ENCODE peak calls at places on chromosome X, in ten cellular contexts. A is heart left ventricle, D is suprapubic skin, T is astrocyte, U is trophoblast cell, J is neuronal stem cell, X is aorta, G is Caco-2, S is uterus, K is mesendoderm. C is an unnamed sample. For H3K4me1, the result is how much of the 10 kb centered on the place peaks cover.

GRCh38 chrX:3371163-3371562 is 24.7 kb upstream of the MXRA5 start:
- DNase-seq in S (no peak), K (no peak), G (no peak), D (no peak), A (no peak), X (no peak), J (no peak), U (no peak), T (peak), C (no peak)

GRCh38 chrX:101079223-101079622 is 544 bp downstream of the TMEM35A start:
- DNase-seq in G (no peak), D (no peak), K (no peak), U (no peak), A (no peak), T (no peak), J (no peak), X (no peak), S (no peak), C (no peak)

GRCh38 chrX:73867144-73867543 is 304.1 kb downstream of the CHIC1 start:
- DNase-seq in T (no peak), S (no peak), J (no peak), X (no peak), K (no peak), A (no peak), D (no peak), U (no peak), G (no peak), C (no peak)

GRCh38 chrX:337331-337831 is 18.8 kb upstream of the GTPBP6 start:
- DNase-seq in U (no peak), G (no peak), D (no peak), S (no peak), K (no peak), X (peak), J (no peak), A (peak), T (no peak), C (no peak)

GRCh38 chrX:118216488-118216887 is 99.9 kb upstream of the KLHL13 start:
- DNase-seq in X (no peak), D (no peak), K (no peak), A (no peak), U (no peak), S (no peak), G (no peak), J (no peak), T (no peak), C (no peak)

GRCh38 chrX:136691028-136691809 is 43.3 kb downstream of the CD40LG start:
- DNase-seq in D (no peak), K (no peak), A (no peak), S (no peak), T (peak), G (no peak), X (no peak), U (peak), J (no peak), C (no peak)

GRCh38 chrX:136768469-136769084 is 12.2 kb downstream of the ARHGEF6 start:
- DNase-seq in U (peak), D (no peak), G (no peak), T (peak), A (no peak), S (peak), J (no peak), X (peak), K (peak), C (no peak)

GRCh38 chrX:69065451-69065850 is 99.8 kb downstream of the PJA1 start:
- DNase-seq in T (peak), U (no peak), G (no peak), X (no peak), A (no peak), S (peak), K (no peak), J (no peak), D (no peak), C (no peak)

GRCh38 chrX:109140463-109140862 is 341.4 kb downstream of the GUCY2F start:
- DNase-seq in T (no peak), J (no peak), X (no peak), U (no peak), K (no peak), D (no peak), S (no peak), G (no peak), A (no peak), C (no peak)

GRCh38 chrX:1475881-1476280 is 23.2 kb upstream of the ASMTL start:
- DNase-seq in D (no peak), K (no peak), A (no peak), X (no peak), J (no peak), T (no peak), G (no peak), U (no peak), S (peak), C (no peak)

GRCh38 chrX:28847423-28847822 is 260.2 kb downstream of the IL1RAPL1 start:
- DNase-seq in K (peak), D (no peak), A (no peak), J (no peak), T (peak), S (no peak), U (no peak), G (peak), X (no peak), C (no peak)

GRCh38 chrX:14528629-14529287 is 578 bp upstream of the GLRA2 start:
- DNase-seq in K (peak), T (no peak), G (peak), S (peak), A (peak), J (peak), X (peak), D (peak), U (peak), C (peak)

GRCh38 chrX:17597836-17598434 is 139.4 kb upstream of the SCML1 start:
- DNase-seq in U (no peak), G (no peak), K (no peak), J (no peak), X (peak), A (peak), S (peak), D (peak), T (peak), C (no peak)

GRCh38 chrX:39133971-39134370 is 332.7 kb downstream of the MID1IP1 start:
- DNase-seq in D (no peak), K (peak), G (peak), S (no peak), T (no peak), A (no peak), X (no peak), J (no peak), U (peak), C (no peak)

GRCh38 chrX:46251755-46252154 is 293.5 kb downstream of the ZNF674 start:
- DNase-seq in D (no peak), S (no peak), K (no peak), G (no peak), U (peak), A (no peak), J (no peak), T (peak), X (no peak), C (no peak)

GRCh38 chrX:41441934-41442823 is 5.0 kb upstream of the NYX start:
- DNase-seq in S (peak), A (peak), T (peak), D (peak), J (peak), K (peak), U (peak), G (peak), X (peak), C (peak)

GRCh38 chrX:123835661-123836371 is 24.0 kb upstream of the XIAP start:
- DNase-seq in T (peak), J (no peak), G (no peak), K (no peak), X (no peak), U (peak), S (no peak), D (no peak), A (no peak), C (no peak)

GRCh38 chrX:44875185-44875489 is 2.1 kb downstream of the KDM6A start:
- DNase-seq in X (no peak), A (no peak), T (no peak), D (no peak), G (no peak), S (no peak), K (no peak), J (no peak), U (no peak), C (no peak)

GRCh38 chrX:44872319-44872816 is 620 bp upstream of the KDM6A start:
- DNase-seq in A (peak), J (no peak), T (no peak), G (peak), S (no peak), K (no peak), X (no peak), D (peak), U (peak), C (no peak)

GRCh38 chrX:44872817-44873414 is at the start of gene KDM6A:
- DNase-seq in K (peak), T (peak), U (peak), S (peak), G (peak), D (peak), J (peak), A (peak), X (peak), C (peak)

GRCh38 chrX:44874481-44875184 is 1.6 kb downstream of the KDM6A start:
- DNase-seq in D (no peak), G (peak), U (peak), S (no peak), J (no peak), A (no peak), K (peak), T (peak), X (no peak), C (no peak)

GRCh38 chrX:44873415-44874270 is 655 bp downstream of the KDM6A start:
- DNase-seq in A (peak), U (peak), S (peak), K (peak), D (peak), J (no peak), T (peak), X (peak), G (peak), C (no peak)
- H3K4me1 ChIP-seq in A (under half), U (under half), S (under half), K (under half), D (under half), J (under half), T (under half), X (under half), G (under half), C (under half)

DNA sequence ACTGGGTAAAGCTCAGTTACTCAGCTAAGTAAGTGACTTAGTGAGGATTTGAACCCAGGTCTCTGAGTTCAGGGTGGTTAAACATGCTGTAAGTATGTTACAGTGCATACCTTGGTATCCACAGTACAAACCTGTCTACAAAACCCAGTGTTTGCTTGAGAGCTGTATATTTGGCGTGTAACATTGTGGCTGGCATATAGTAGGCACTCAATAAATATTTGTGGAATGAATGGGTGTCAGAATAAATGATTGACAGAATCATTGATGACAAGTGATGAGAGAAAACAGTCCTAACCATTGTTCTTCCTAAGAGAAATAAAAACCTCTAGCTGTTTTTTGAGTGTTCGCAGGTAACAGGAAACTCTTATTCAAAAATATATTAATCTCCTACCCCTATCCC is 79.7 kb upstream of the BCOR start:
- DNase-seq in X (no peak), G (no peak), J (no peak), D (no peak), U (no peak), S (no peak), K (no peak), T (no peak), A (no peak), C (no peak)
- H3K4me1 ChIP-seq in X (under half), G (under half), J (under half), D (under half), U (under half), S (under half), K (under half), T (under half), A (under half), C (under half)

GRCh38 chrX:153767674-153768055 is 3.6 kb downstream of the PLXNB3 start:
- DNase-seq in J (no peak), X (peak), T (no peak), G (no peak), S (no peak), A (no peak), U (no peak), K (no peak), D (no peak), C (no peak)
- H3K4me1 ChIP-seq in J (under half), X (under half), T (under half), G (under half), S (under half), A (under half), U (under half), K (under half), D (under half), C (under half)

GRCh38 chrX:16205840-16206239 is 38.6 kb downstream of the MAGEB17 start:
- DNase-seq in U (no peak), K (no peak), J (no peak), D (no peak), X (no peak), G (no peak), T (no peak), S (no peak), A (no peak), C (no peak)
- H3K4me1 ChIP-seq in U (under half), K (under half), J (under half), D (under half), X (under half), G (under half), T (under half), S (under half), A (under half), C (under half)

GRCh38 chrX:70476166-70476933 is 31.7 kb downstream of the DLG3 start:
- DNase-seq in U (no peak), A (no peak), G (no peak), S (no peak), D (no peak), K (peak), T (no peak), J (no peak), X (no peak), C (no peak)
- H3K4me1 ChIP-seq in U (under half), A (under half), G (under half), S (under half), D (under half), K (under half), T (under half), J (under half), X (under half), C (under half)

GRCh38 chrX:103396660-103397059 is 20.3 kb downstream of the BEX3 start:
- DNase-seq in A (no peak), G (no peak), S (no peak), D (no peak), K (no peak), T (no peak), J (no peak), U (no peak), X (no peak), C (no peak)

GRCh38 chrX:103397707-103398106 is 21.4 kb downstream of the BEX3 start:
- DNase-seq in J (no peak), X (no peak), D (no peak), T (no peak), G (no peak), A (no peak), U (no peak), S (no peak), K (no peak), C (no peak)

GRCh38 chrX:103400931-103401330 is 24.6 kb downstream of the BEX3 start:
- DNase-seq in J (no peak), T (no peak), A (no peak), D (no peak), K (no peak), S (no peak), X (no peak), G (no peak), U (no peak), C (no peak)

GRCh38 chrX:103398321-103398937 is 22.1 kb downstream of the BEX3 start:
- DNase-seq in G (peak), U (peak), K (no peak), S (no peak), D (no peak), J (no peak), X (no peak), T (peak), A (no peak), C (no peak)

DNA sequence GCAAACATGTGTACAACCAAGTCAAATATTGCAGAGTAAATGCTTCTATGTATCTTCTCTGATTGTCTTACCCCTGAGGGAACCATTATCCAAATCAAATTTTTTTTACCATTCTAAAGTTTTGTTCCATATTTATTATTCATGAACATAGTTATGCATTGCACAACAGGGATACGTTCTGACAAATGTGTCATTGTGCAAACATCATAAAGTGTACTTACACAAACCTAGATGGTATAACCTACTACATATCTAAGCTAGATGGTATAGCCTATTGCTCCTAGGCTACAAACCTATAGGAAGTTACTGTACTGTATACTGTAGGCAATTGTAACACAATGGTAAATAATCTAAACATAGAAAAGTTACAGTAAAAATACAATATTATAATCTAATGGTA is 23.4 kb downstream of the BEX3 start:
- DNase-seq in K (no peak), X (no peak), S (no peak), T (no peak), U (no peak), J (no peak), G (no peak), D (no peak), A (no peak), C (no peak)
- H3K4me1 ChIP-seq in K (under half), X (under half), S (under half), T (under half), U (under half), J (under half), G (under half), D (under half), A (under half), C (under half)

C was measured in NT2/D1.